ENCODE peak calls at places on chromosomes 11 and 22, in seven cellular contexts. R is A549; Y is activated naive CD4-positive, alpha-beta T cell treated with anti-CD3 and anti-CD28 coated beads for 36 hours; S is T-cell; Z is astrocyte of the spinal cord; X is SK-MEL-5; G is AG10803. H is an unnamed sample.

GRCh38 chr11:78926633-78927347 is 352.1 kb upstream of the NARS2 start:
- DNase-seq in R (no peak), Y (no peak), S (no peak), Z (no peak), X (no peak), G (peak), H (no peak)

GRCh38 chr11:77322506-77322905 is 21.0 kb upstream of the GDPD4 start:
- DNase-seq in R (no peak), Y (no peak), S (no peak), Z (peak), X (peak), G (peak), H (peak)

GRCh38 chr22:46875089-46875488 is 112.6 kb downstream of the TBC1D22A start:
- DNase-seq in R (no peak), Y (no peak), S (no peak), Z (no peak), X (no peak), G (no peak), H (no peak)

GRCh38 chr11:20342347-20343279 is 20.9 kb upstream of the HTATIP2 start:
- DNase-seq in R (no peak), Y (no peak), S (peak), Z (no peak), X (no peak), G (no peak), H (no peak)

GRCh38 chr11:28701760-28702449 is 593.7 kb downstream of the METTL15 start:
- DNase-seq in R (peak), Y (no peak), S (no peak), Z (peak), X (peak), G (no peak), H (peak)

GRCh38 chr11:131077340-131077739 is 161.1 kb upstream of the SNX19 start:
- DNase-seq in R (no peak), Y (no peak), S (no peak), Z (no peak), X (no peak), G (peak), H (no peak)

GRCh38 chr11:47616726-47617416 is 22.7 kb upstream of the C1QTNF4 start:
- DNase-seq in R (peak), Y (peak), S (no peak), Z (peak), X (peak), G (peak), H (peak)

GRCh38 chr11:64268687-64269379 is 15.6 kb downstream of the BAD start:
- DNase-seq in R (no peak), Y (peak), S (no peak), Z (peak), X (no peak), G (peak), H (peak)

GRCh38 chr11:1936072-1936780 is 10.9 kb upstream of the MRPL23 start:
- DNase-seq in R (no peak), Y (no peak), S (no peak), Z (no peak), X (no peak), G (no peak), H (no peak)

GRCh38 chr11:126079640-126080205 is 17.1 kb upstream of the CDON start:
- DNase-seq in R (no peak), Y (no peak), S (no peak), Z (no peak), X (no peak), G (no peak), H (no peak)

GRCh38 chr11:69972351-69972802 is 105.7 kb upstream of the ANO1 start:
- DNase-seq in R (no peak), Y (peak), S (peak), Z (no peak), X (no peak), G (no peak), H (no peak)